ENCODE peak calls at places on chromosomes 3 and 15, in five cellular contexts. S is heart left ventricle; C is activated CD8-positive, alpha-beta T cell treated with anti-CD3 and anti-CD28 coated beads for 36 hours; T is thyroid gland; W is AG10803. N is an unnamed sample.

GRCh38 chr3:124053871-124054270 is 61.9 kb upstream of the ROPN1 start:
- DNase-seq in W (no peak), T (no peak), S (no peak), C (no peak), N (no peak)

GRCh38 chr3:10017636-10018292 is 8.5 kb upstream of the FANCD2 start:
- DNase-seq in S (no peak), W (peak; percentile 79), T (no peak), C (peak; percentile 86), N (no peak)

GRCh38 chr3:185416513-185416912 is 53.6 kb downstream of the MAP3K13 start:
- DNase-seq in C (no peak), S (no peak), T (no peak), W (no peak), N (no peak)

GRCh38 chr3:172201136-172201989 is 162.0 kb downstream of the FNDC3B start:
- DNase-seq in C (no peak), W (peak; percentile 94), T (peak; percentile 91), S (peak; percentile 92), N (no peak)

GRCh38 chr3:78148986-78149717 is 1109.3 kb downstream of the ROBO2 start:
- DNase-seq in S (no peak), C (no peak), T (no peak), W (no peak), N (no peak)

GRCh38 chr3:105580551-105580950 is 213.8 kb downstream of the ALCAM start:
- DNase-seq in W (peak; percentile 89), S (no peak), C (no peak), T (no peak), N (no peak)

GRCh38 chr3:42263354-42264346 is 2.3 kb downstream of the CCK start:
- DNase-seq in C (peak; percentile 37), S (no peak), W (no peak), T (peak; percentile 2), N (peak; percentile 17)

GRCh38 chr3:126607214-126607908 is 47.6 kb downstream of the TXNRD3 start:
- DNase-seq in S (no peak), T (no peak), C (peak; percentile 46), W (peak; percentile 52), N (no peak)

GRCh38 chr3:64399205-64399800 is 174.0 kb upstream of the PRICKLE2 start:
- DNase-seq in S (peak; percentile 21), W (peak; percentile 65), C (peak; percentile 22), T (peak; percentile 25), N (peak; percentile 27)

DNA sequence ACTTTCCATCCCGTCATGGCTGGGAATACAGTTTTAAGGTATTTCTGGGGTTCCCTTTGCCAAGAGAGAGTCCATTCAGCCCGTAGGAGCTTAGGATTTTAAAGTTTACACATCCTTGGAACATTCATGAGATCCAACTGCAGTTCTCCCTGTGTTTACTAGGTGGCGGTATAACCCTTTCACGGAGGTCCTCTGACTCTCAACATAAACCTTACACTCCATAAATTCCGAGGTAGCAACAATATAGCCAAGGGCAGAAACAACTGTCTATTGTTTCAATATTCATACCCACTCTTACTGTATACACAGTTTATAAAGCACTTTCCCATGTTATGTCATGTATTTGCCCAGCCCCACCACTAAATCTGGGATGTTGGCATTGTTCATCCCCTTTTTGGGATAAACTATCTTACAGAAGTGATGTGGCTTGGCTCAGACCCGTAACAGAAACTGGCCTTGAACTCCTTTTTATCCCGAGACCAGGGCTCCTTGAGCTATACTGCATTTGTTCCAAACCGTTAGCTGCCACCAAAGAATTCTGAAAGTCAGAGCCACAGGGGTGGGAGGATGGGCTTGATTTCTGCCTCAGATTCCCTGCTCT is 69.2 kb upstream of the COL6A5 start:
- DNase-seq in C (peak; percentile 18), S (no peak), T (peak; percentile 5), W (peak; percentile 51), N (peak; percentile 56)
- TF ChIP-seq CTCF in C (peak; percentile 86), S (peak; percentile 75), T (peak; percentile 55), W (peak; percentile 95), N (peak; percentile 82)

DNA sequence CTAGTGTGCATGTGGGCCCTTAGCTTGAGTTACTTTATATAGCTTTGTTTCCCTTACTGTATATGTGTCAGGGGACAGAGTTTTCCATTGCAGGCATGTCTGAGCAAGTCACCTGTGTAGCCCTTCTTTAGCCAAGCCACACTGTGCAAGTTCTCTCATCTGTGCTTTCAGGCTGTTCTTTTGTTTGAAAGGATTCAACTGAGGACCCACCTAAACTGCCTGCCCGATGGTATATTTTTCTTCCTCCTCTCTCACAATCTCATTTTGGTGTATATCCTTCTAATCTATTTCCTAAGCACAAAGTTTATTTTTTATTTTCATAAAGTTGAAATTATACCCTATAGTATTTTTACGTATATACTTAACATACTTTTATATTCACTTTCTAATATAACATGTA is 260.1 kb upstream of the ARL6 start:
- DNase-seq in S (no peak), C (no peak), W (no peak), T (no peak), N (no peak)
- TF ChIP-seq CTCF in S (no peak), C (no peak), W (no peak), T (no peak), N (no peak)

GRCh38 chr15:73364070-73364469 is 4.7 kb downstream of the HCN4 start:
- DNase-seq in W (no peak), S (no peak), C (no peak), T (no peak), N (no peak)

GRCh38 chr15:73367624-73368300 is 996 bp downstream of the HCN4 start:
- DNase-seq in S (no peak), T (no peak), C (no peak), W (no peak), N (peak; percentile 43)

GRCh38 chr15:73369073-73369694 is 426 bp upstream of the HCN4 start:
- DNase-seq in C (peak; percentile 27), W (no peak), S (no peak), T (no peak), N (no peak)

GRCh38 chr15:73368301-73369072 is at the start of gene HCN4:
- DNase-seq in S (peak; percentile 34), W (no peak), T (no peak), C (no peak), N (peak; percentile 59)

GRCh38 chr15:73366766-73367623 is 1.8 kb downstream of the HCN4 start:
- DNase-seq in S (no peak), C (no peak), W (no peak), T (no peak), N (no peak)
- TF ChIP-seq CTCF in S (no peak), C (no peak), W (no peak), T (no peak), N (no peak)

GRCh38 chr15:66839511-66840112 is 137.6 kb downstream of the SMAD6 start:
- DNase-seq in T (no peak), C (no peak), W (peak; percentile 46), S (no peak), N (no peak)

GRCh38 chr15:66836476-66837030 is 134.5 kb downstream of the SMAD6 start:
- DNase-seq in W (no peak), S (no peak), C (no peak), T (no peak), N (no peak)

GRCh38 chr15:66838671-66839239 is 136.7 kb downstream of the SMAD6 start:
- DNase-seq in C (no peak), S (no peak), W (peak; percentile 47), T (no peak), N (peak; percentile 35)

GRCh38 chr15:66840615-66841014 is 138.6 kb downstream of the SMAD6 start:
- DNase-seq in S (no peak), C (no peak), T (peak; percentile 29), W (no peak), N (no peak)

DNA sequence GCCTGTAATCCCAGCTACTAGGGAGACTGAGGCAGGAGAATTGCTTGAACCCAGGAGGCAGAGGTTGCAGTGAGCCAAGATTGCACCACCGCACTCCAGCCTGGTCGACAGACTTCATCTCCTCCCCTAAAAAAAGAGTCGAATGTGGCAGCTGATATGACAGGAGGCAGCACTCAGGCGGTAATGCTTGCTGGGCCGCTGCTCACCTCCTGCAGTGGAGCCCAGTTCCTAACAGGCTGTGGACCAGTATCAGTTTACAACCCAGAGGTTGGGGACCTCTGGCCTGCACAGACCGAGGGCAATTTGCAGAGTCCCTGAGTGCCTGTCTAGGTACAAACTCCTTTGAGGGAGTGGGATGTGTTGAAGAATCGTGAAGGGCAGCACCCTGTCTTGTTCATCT is 136.2 kb downstream of the SMAD6 start:
- DNase-seq in T (no peak), W (no peak), S (no peak), C (no peak), N (no peak)
- TF ChIP-seq CTCF in T (no peak), W (no peak), S (no peak), C (no peak), N (no peak)

GRCh38 chr3:195918176-195918575 is 9.8 kb upstream of the TNK2 start:
- DNase-seq in T (no peak), S (peak; percentile 4), C (no peak), W (no peak), N (no peak)

GRCh38 chr3:195916991-195917390 is 8.6 kb upstream of the TNK2 start:
- DNase-seq in T (no peak), W (no peak), S (peak; percentile 7), C (no peak), N (no peak)

GRCh38 chr3:195913382-195913781 is 5.0 kb upstream of the TNK2 start:
- DNase-seq in T (no peak), W (no peak), C (no peak), S (peak; percentile 3), N (no peak)

GRCh38 chr3:195914648-195915473 is 6.5 kb upstream of the TNK2 start:
- DNase-seq in W (peak; percentile 97), C (peak; percentile 99), S (peak; percentile 88), T (peak; percentile 97), N (peak; percentile 93)

DNA sequence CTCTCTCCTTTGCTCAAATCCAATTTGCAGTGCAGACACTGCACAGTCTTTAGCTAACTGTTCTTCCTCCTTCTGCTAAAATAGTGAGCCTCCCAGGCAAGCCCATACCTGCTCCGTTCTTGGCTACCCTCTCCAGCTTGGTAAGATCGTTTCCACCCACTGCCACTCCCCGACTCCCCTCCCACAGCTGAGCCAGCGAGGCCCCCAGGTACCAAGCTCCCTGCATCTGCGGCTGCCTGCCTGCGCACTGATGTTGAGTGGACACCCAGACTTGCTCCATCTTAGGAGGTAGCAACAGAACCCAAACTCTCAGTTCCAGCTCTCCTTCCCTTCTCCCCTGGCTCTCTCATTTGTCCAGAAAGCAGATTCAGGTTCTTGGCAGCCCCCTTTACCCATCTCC is 7.9 kb upstream of the TNK2 start:
- DNase-seq in T (no peak), W (no peak), C (no peak), S (peak; percentile 15), N (no peak)
- TF ChIP-seq CTCF in T (no peak), W (no peak), C (no peak), S (no peak), N (no peak)

GRCh38 chr3:68448510-68449383 is 483.6 kb downstream of the TAFA4 start:
- DNase-seq in T (no peak), C (no peak), W (no peak), S (no peak), N (no peak)
- TF ChIP-seq CTCF in T (no peak), C (no peak), W (no peak), S (no peak), N (no peak)